ENCODE peak calls at places on chromosomes 4 and X, in seven cellular contexts. A is cardiac muscle cell, T is kidney epithelial cell, K is AG04450, L is kidney, F is PC-3, M is small intestine. W is an unnamed sample.
A peak's percentile ranks its signal among the peaks of the same experiment; 100 is the strongest.

GRCh38 chr4:163191999-163192398 is 25.3 kb upstream of the NAF1 start:
- DNase-seq in A (no peak), T (no peak), K (no peak), L (no peak), F (peak; percentile 8), M (no peak), W (no peak)

GRCh38 chr4:64588507-64588906 is 179.3 kb upstream of the TECRL start:
- DNase-seq in A (no peak), T (no peak), K (no peak), L (no peak), F (no peak), M (no peak), W (no peak)

GRCh38 chr4:82905205-82905604 is 4.7 kb downstream of the THAP9 start:
- DNase-seq in A (peak; percentile 22), T (no peak), K (no peak), L (no peak), F (peak; percentile 58), M (peak; percentile 22), W (no peak)

GRCh38 chr4:80387390-80388283 is 52.1 kb downstream of the CFAP299 start:
- DNase-seq in A (no peak), T (no peak), K (no peak), L (peak; percentile 56), F (no peak), M (no peak), W (no peak)

GRCh38 chr4:152674359-152674758 is 5.4 kb downstream of the TMEM154 start:
- DNase-seq in A (no peak), T (no peak), K (no peak), L (no peak), F (no peak), M (no peak), W (no peak)

GRCh38 chr4:121827851-121828250 is 4.2 kb upstream of the CCNA2 start:
- DNase-seq in A (peak; percentile 11), T (no peak), K (no peak), L (no peak), F (peak; percentile 54), M (no peak), W (no peak)

GRCh38 chrX:45745479-45745878 is 544.8 kb upstream of the DIPK2B start:
- DNase-seq in A (no peak), T (no peak), K (no peak), L (no peak), F (peak; percentile 5), M (no peak), W (no peak)

GRCh38 chrX:135707880-135708279 is 5.6 kb upstream of the CT45A1 start:
- DNase-seq in A (peak; percentile 0), T (no peak), K (no peak), L (no peak), F (peak; percentile 32), M (no peak), W (no peak)

GRCh38 chr4:169621754-169622481 is 1.5 kb downstream of the CLCN3 start:
- DNase-seq in A (peak; percentile 62), T (no peak), K (peak; percentile 77), L (no peak), F (peak; percentile 65), M (peak; percentile 45), W (no peak)

GRCh38 chr4:54384563-54384962 is 155.5 kb downstream of the PDGFRA start:
- DNase-seq in A (peak; percentile 42), T (no peak), K (no peak), L (no peak), F (peak; percentile 56), M (peak; percentile 38), W (no peak)

GRCh38 chr4:38620527-38620926 is 43.5 kb upstream of the KLF3 start:
- DNase-seq in A (no peak), T (no peak), K (no peak), L (no peak), F (no peak), M (no peak), W (no peak)

GRCh38 chr4:118783887-118784286 is 52.0 kb downstream of the SEC24D start:
- DNase-seq in A (peak; percentile 56), T (no peak), K (no peak), L (no peak), F (no peak), M (no peak), W (no peak)

GRCh38 chrX:1587161-1587560 is 4.2 kb upstream of the AKAP17A start:
- DNase-seq in A (no peak), T (no peak), K (no peak), L (no peak), F (no peak), M (no peak), W (no peak)

GRCh38 chrX:1584237-1585011 is 7.0 kb upstream of the AKAP17A start:
- DNase-seq in A (no peak), T (no peak), K (no peak), L (no peak), F (no peak), M (no peak), W (no peak)

GRCh38 chrX:1578511-1579173 is 12.8 kb upstream of the AKAP17A start:
- DNase-seq in A (no peak), T (no peak), K (no peak), L (no peak), F (no peak), M (no peak), W (no peak)

GRCh38 chrX:1581132-1581531 is 10.3 kb upstream of the AKAP17A start:
- DNase-seq in A (peak; percentile 54), T (no peak), K (no peak), L (no peak), F (peak; percentile 71), M (peak; percentile 52), W (no peak)

DNA sequence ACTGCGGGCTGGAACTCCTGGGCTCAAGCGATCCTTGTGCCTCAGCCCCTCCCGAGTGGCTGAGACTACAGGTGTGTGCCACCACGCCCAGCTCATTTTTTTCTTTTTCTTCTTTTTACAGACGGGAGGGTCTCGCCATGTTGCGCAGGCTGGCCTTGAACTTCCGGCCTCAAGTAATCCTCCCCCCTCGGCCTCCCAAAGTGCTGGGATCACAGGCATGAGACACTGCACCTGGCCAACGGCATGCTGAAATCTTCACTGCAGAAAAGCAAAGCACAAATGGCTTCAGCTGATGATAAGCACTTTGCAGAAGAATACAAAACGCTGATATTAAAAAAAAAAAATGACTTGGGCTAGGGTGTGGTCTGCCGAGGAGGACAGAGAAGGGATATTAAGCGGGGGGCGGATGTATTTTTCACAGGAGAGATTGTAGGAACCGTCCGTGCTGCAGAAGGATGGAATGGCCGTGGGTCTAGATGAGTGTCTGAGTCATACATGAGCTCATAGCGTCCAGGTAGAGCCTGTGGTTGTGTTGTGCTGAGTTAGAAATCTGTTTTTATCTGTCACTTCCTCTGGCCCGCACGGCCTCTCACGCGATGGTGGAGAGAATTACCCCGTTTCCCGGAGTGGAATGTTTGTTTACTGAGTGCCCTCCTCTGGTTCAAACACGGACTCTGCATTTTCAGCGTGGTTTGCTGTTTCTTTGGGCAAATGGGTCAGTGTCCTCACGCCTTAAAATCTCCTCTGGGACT is 8.5 kb upstream of the AKAP17A start:
- DNase-seq in A (peak; percentile 11), T (no peak), K (no peak), L (no peak), F (peak; percentile 70), M (peak; percentile 33), W (no peak)
- H3K4me3 ChIP-seq in A (no peak overlapping the region), T (no peak overlapping the region), K (no peak overlapping the region), L (no peak overlapping the region), F (no peak overlapping the region), M (no peak overlapping the region), W (no peak overlapping the region)

GRCh38 chr4:110635155-110635479 is 12.2 kb upstream of the PITX2 start:
- DNase-seq in A (no peak), T (no peak), K (no peak), L (no peak), F (no peak), M (no peak), W (no peak)

GRCh38 chr4:110637408-110638131 is 14.7 kb upstream of the PITX2 start:
- DNase-seq in A (no peak), T (no peak), K (no peak), L (no peak), F (no peak), M (no peak), W (no peak)

GRCh38 chr4:110636231-110636676 is 13.4 kb upstream of the PITX2 start:
- DNase-seq in A (no peak), T (no peak), K (no peak), L (no peak), F (no peak), M (no peak), W (no peak)

GRCh38 chr4:110638347-110638746 is 15.5 kb upstream of the PITX2 start:
- DNase-seq in A (no peak), T (no peak), K (no peak), L (no peak), F (no peak), M (no peak), W (no peak)

DNA sequence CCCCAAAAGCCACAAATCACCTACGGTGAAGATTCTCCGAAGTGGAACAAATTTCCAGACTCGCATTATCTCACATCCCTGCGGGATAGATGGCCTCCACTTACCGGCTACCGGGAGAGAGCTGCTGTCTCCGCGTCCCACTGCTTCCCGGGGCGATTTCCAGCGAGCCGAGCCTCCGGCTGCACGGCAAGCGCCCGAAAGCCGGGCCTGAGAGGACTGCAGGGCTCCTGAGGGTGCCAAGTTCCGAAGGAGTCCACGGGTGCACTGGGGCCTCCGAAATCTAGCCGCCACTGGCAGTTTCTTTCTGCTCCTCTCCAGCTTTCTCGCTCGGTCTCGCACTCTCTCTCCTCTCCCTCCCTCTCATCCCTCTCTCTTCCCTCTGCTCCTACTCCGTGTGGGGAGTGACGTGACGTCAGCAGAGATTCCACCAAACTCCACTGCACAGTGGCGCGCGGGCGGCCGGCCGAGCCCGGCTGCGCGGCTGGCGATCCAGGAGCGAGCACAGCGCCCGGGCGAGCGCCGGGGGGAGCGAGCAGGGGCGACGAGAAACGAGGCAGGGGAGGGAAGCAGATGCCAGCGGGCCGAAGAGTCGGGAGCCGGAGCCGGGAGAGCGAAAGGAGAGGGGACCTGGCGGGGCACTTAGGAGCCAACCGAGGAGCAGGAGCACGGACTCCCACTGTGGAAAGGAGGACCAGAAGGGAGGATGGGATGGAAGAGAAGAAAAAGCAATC is 14.0 kb upstream of the PITX2 start:
- DNase-seq in A (peak; percentile 60), T (no peak), K (no peak), L (peak; percentile 51), F (no peak), M (no peak), W (peak; percentile 33)
- H3K4me3 ChIP-seq in A (peak overlapping the region; percentile 17), T (peak overlapping the region; percentile 18), K (peak overlapping the region; percentile 43), L (no peak overlapping the region), F (no peak overlapping the region), M (no peak overlapping the region), W (peak overlapping the region; percentile 61)

DNA sequence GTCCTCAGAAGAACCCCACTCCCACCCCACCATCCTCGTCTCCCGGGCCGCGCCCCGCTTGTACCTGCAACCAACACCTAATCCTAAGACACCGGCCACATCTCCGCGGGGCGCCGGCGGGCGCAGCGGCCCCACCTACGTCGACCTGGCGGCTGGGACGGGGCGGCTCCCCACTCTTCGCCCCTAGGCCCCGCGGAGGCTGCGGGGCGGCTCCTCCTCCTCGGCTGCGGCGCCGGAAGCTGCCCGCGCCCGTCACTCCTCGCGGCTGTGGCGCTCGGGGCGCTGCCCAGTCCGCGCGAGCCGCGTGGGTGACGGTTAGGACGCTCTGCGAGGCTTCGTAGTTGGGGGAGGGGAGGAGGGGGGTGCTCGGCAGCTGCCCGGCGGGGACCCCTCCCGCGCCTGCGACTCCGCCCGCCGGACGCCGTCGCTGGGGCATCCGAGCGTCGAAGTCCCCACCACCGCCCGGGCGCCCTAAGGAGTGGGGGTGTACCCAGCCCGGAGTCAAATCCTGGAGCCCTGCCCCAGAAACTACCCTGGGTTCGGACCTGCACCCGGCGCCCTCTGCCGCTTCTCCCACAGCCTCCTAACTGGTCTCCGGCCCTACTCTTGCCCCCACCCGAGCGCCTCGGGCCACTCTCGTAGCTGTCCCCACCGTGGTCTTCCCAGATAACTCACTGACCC is at the start of gene CCDC158:
- DNase-seq in A (peak; percentile 49), T (no peak), K (no peak), L (peak; percentile 78), F (no peak), M (no peak), W (no peak)
- H3K4me3 ChIP-seq in A (no peak within 1 kb of the TSS), T (peak within 1 kb of the TSS; percentile 49), K (peak within 1 kb of the TSS; percentile 44), L (peak within 1 kb of the TSS; percentile 57), F (no peak within 1 kb of the TSS), M (no peak within 1 kb of the TSS), W (peak within 1 kb of the TSS; percentile 50)

GRCh38 chr4:33323393-33323792 is 2603.2 kb downstream of the PCDH7 start:
- DNase-seq in A (no peak), T (no peak), K (no peak), L (no peak), F (peak; percentile 31), M (no peak), W (peak; percentile 26)
- H3K4me3 ChIP-seq in A (no peak overlapping the region), T (no peak overlapping the region), K (no peak overlapping the region), L (no peak overlapping the region), F (no peak overlapping the region), M (no peak overlapping the region), W (no peak overlapping the region)

W was measured in skeletal muscle cell.